ENCODE peak calls at places on chromosomes 3 and 15, in four cellular contexts. I is natural killer cell, R is activated B cell treated with CpG ODN at 0.5 μM for 24 hours, D is GM12878. H is an unnamed sample.

GRCh38 chr3:111585214-111585613 is 9.9 kb downstream of the ZBED2 start:
- DNase-seq in R (no peak), D (no peak), I (no peak), H (no peak)

GRCh38 chr3:8517490-8517889 is 15.9 kb downstream of the LMCD1 start:
- DNase-seq in I (no peak), R (no peak), D (no peak), H (no peak)

GRCh38 chr15:85128636-85129035 is 147.0 kb downstream of the PDE8A start:
- DNase-seq in D (no peak), I (no peak), R (no peak), H (no peak)

GRCh38 chr15:70505411-70505919 is 257.9 kb downstream of the UACA start:
- DNase-seq in D (no peak), I (no peak), R (no peak), H (peak; percentile 79)

GRCh38 chr3:169146112-169146665 is 517.3 kb downstream of the MECOM start:
- DNase-seq in R (peak; percentile 21), I (no peak), D (no peak), H (peak; percentile 42)

GRCh38 chr3:196941846-196942225 is 492 bp downstream of the NCBP2 start:
- DNase-seq in R (no peak), D (no peak), I (no peak), H (no peak)

GRCh38 chr3:20400686-20401085 is 214.7 kb upstream of the SGO1 start:
- DNase-seq in I (no peak), D (no peak), R (no peak), H (no peak)

GRCh38 chr3:16338999-16339398 is 74.0 kb downstream of the OXNAD1 start:
- DNase-seq in R (no peak), D (no peak), I (peak; percentile 33), H (peak; percentile 80)

GRCh38 chr3:67617518-67617917 is 36.9 kb downstream of the SUCLG2 start:
- DNase-seq in I (no peak), D (no peak), R (no peak), H (no peak)

GRCh38 chr3:99945328-99945995 is 127.8 kb downstream of the CMSS1 start:
- DNase-seq in D (no peak), R (no peak), I (no peak), H (no peak)

GRCh38 chr3:21894459-21895083 is 143.6 kb upstream of the ZNF385D start:
- DNase-seq in I (no peak), D (no peak), R (no peak), H (no peak)

GRCh38 chr15:46708226-46708625 is 1009.1 kb upstream of the SEMA6D start:
- DNase-seq in R (no peak), I (no peak), D (no peak), H (no peak)

GRCh38 chr3:40598962-40599361 is 74.2 kb downstream of the ZNF621 start:
- DNase-seq in D (no peak), R (no peak), I (no peak), H (no peak)

GRCh38 chr3:9704343-9705322 is 1.0 kb downstream of the CPNE9 start:
- DNase-seq in D (no peak), R (no peak), I (no peak), H (no peak)

GRCh38 chr3:114179575-114179974 is 723 bp upstream of the DRD3 start:
- DNase-seq in D (no peak), R (no peak), I (no peak), H (no peak)

GRCh38 chr3:155339052-155339451 is 45.6 kb upstream of the STRIT1 start:
- DNase-seq in I (no peak), D (no peak), R (no peak), H (no peak)

GRCh38 chr3:55501905-55502304 is 14.8 kb upstream of the WNT5A start:
- DNase-seq in D (no peak), R (no peak), I (no peak), H (no peak)

GRCh38 chr3:8581373-8581772 is 63.2 kb downstream of the SSUH2 start:
- DNase-seq in D (no peak), R (no peak), I (no peak), H (no peak)

GRCh38 chr3:120793601-120794000 is 51.1 kb downstream of the GTF2E1 start:
- DNase-seq in I (no peak), R (no peak), D (no peak), H (no peak)

GRCh38 chr15:31346367-31347066 is 19.9 kb downstream of the KLF13 start:
- DNase-seq in D (no peak), I (no peak), R (no peak), H (no peak)

GRCh38 chr3:169044341-169045113 is 619.0 kb downstream of the MECOM start:
- DNase-seq in I (no peak), D (no peak), R (no peak), H (no peak)

GRCh38 chr3:51718547-51719412 is 11.9 kb downstream of the GRM2 start:
- DNase-seq in D (peak; percentile 23), I (peak; percentile 33), R (no peak), H (peak; percentile 62)

GRCh38 chr3:185656321-185656840 is 70.3 kb downstream of the SENP2 start:
- DNase-seq in I (no peak), R (no peak), D (no peak), H (no peak)

DNA sequence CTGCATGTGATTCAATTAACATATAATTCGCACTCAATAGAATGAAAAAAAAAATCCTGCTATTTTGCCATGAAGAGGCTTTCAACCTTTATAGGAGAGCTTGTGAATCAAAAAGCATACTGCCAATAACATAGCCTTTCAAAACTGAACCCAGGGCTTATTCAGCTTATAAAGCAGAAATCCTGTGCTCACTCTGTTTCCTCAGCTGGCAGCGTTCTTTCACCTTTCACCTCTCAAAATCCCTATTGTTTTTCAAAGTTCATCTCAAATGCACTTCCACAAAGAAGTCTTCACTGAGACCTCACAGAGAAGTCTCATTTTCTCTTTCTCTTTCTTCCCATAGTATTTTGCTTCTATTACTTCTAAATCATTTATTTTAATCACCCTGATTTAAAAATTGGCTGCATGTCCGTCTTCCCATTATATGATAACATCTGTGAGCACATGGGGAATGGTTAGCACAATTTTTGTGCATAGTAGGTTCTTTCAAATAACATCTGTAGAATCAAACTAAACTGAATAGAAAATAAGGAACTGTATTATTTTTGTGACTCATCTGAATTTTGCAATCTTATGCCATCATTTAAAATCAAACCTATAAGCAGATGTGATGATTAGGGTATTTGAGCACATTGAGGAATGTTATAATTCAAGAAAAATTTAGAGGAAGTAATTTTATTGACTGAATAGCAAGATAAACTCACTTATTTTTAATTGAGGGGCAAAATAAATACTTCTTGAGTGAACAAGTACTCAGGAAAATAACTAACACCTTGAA is 373.4 kb downstream of the NLGN1 start:
- DNase-seq in I (no peak), D (no peak), R (no peak), H (no peak)
- TF ChIP-seq CTCF in I (no peak), D (no peak), R (no peak), H (no peak)

DNA sequence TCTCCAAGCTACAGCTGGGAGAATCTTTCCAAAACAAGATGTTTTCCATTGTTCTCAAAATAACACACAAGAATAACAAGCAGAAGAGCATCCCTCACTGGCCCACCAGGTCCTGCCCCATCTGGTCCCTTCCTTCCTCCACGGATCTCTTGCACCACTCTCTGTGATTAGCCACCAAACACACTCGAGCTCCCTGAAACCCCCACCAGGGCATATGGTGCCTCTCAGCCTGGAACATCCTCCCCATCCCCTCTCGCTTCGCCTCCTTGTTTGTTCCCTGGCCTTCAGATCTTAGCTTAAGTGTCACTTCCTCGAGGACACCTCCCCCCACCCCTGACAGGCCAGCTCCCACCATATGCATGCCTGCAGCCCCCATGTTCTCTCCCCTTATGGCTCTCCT is 496.6 kb upstream of the PROK2 start:
- DNase-seq in R (no peak), D (no peak), I (no peak), H (no peak)
- TF ChIP-seq CTCF in R (no peak), D (no peak), I (no peak), H (no peak)

GRCh38 chr3:12603969-12604368 is 47.1 kb downstream of the MKRN2 start:
- DNase-seq in I (no peak), R (no peak), D (no peak), H (no peak)

GRCh38 chr3:12598890-12599289 is 42.0 kb downstream of the MKRN2 start:
- DNase-seq in I (no peak), R (no peak), D (no peak), H (no peak)

GRCh38 chr3:12601072-12601471 is 44.2 kb downstream of the MKRN2 start:
- DNase-seq in D (no peak), R (no peak), I (no peak), H (no peak)
- TF ChIP-seq CTCF in D (peak; percentile 6), R (no peak), I (no peak), H (no peak)

GRCh38 chr3:151421956-151422355 is 37.4 kb upstream of the P2RY12 start:
- DNase-seq in I (no peak), D (no peak), R (no peak), H (no peak)
- TF ChIP-seq CTCF in I (no peak), D (no peak), R (no peak), H (peak; percentile 36)

DNA sequence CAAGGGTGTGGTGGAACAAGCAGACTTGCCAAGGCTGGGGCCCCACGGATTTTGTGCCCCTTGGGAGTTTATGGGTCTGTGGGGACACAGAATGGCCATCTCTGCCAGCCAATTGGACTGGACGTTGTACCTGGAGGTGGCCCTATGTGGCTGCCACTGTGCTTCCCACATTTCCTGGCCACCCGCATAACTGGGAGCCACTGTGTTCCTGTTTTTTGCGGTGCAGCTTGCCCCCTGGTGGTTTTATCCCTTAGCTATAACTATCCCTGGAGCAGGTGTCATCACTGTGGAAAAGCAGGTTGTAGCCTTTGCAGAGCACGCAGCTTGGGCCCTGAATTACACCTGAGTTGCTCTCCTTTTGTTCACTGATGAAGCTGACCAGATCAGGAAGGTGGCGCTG is 306.3 kb downstream of the ZPLD1 start:
- DNase-seq in D (no peak), R (no peak), I (no peak), H (no peak)
- TF ChIP-seq CTCF in D (no peak), R (no peak), I (no peak), H (no peak)

GRCh38 chr3:188000361-188000861 is 153.5 kb upstream of the LPP start:
- DNase-seq in R (no peak), D (no peak), I (no peak), H (no peak)
- TF ChIP-seq CTCF in R (no peak), D (no peak), I (no peak), H (no peak)

GRCh38 chr3:46463868-46464241 is 850 bp downstream of the LTF start:
- DNase-seq in R (no peak), D (no peak), I (no peak), H (no peak)

GRCh38 chr3:46463120-46463867 is 1.4 kb downstream of the LTF start:
- DNase-seq in I (no peak), D (no peak), R (no peak), H (no peak)

GRCh38 chr3:46460051-46460450 is 4.7 kb downstream of the LTF start:
- DNase-seq in R (no peak), D (no peak), I (no peak), H (no peak)

GRCh38 chr3:46464326-46465195 is at the start of gene LTF:
- DNase-seq in I (no peak), R (no peak), D (no peak), H (no peak)

GRCh38 chr3:46461971-46462910 is 2.5 kb downstream of the LTF start:
- DNase-seq in R (no peak), I (no peak), D (no peak), H (no peak)
- TF ChIP-seq CTCF in R (no peak), I (no peak), D (no peak), H (no peak)

DNA sequence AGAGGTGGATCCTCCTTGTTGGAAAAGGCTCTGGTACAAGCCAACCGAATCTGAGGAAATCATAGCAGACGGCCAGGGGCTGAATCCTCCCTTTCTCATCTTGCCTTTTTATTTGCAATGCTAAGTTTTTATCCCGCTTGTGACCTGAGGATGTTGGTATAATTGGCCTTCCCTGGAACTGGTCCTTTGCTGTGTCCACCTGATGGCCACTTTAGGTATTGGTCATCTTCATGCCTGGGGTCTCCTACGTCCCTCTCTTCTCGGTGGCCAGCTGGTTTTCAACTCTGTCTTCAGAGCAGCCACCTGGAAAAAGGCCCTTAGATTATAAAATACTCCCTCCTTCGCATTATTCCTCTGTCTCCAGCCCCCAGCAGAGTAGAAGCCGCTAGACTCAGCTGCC is 208.8 kb upstream of the CFAP20DC start:
- DNase-seq in D (no peak), R (no peak), I (no peak), H (no peak)
- TF ChIP-seq CTCF in D (no peak), R (no peak), I (no peak), H (no peak)